ENCODE peak calls at places on chromosomes 16 and 17, in four cellular contexts. Y is IMR-90, F is heart right ventricle, T is H1. H is an unnamed sample.

GRCh38 chr16:46814790-46815189 is 16.2 kb downstream of the C16orf87 start:
- DNase-seq in T (no peak), F (no peak), Y (no peak), H (no peak)

GRCh38 chr17:17269926-17270773 is 10.9 kb downstream of the COPS3 start:
- DNase-seq in Y (no peak), F (no peak), T (peak; percentile 57), H (no peak)

GRCh38 chr16:69166221-69166833 is 20.6 kb upstream of the SNTB2 start:
- DNase-seq in Y (peak; percentile 82), T (no peak), F (no peak), H (peak; percentile 29)

GRCh38 chr16:21324267-21324666 is 46.2 kb upstream of the CRYM start:
- DNase-seq in F (no peak), T (no peak), Y (no peak), H (no peak)

GRCh38 chr17:67491009-67491677 is 114.1 kb downstream of the PITPNC1 start:
- DNase-seq in F (peak; percentile 88), Y (peak; percentile 98), T (peak; percentile 62), H (peak; percentile 93)

GRCh38 chr16:15055141-15056053 is 477 bp downstream of the NTAN1 start:
- DNase-seq in F (peak; percentile 54), Y (peak; percentile 23), T (peak; percentile 85), H (no peak)

GRCh38 chr17:45096141-45096540 is 35.0 kb downstream of the NMT1 start:
- DNase-seq in T (no peak), F (no peak), Y (peak; percentile 39), H (no peak)

GRCh38 chr17:79909121-79909520 is 69.9 kb upstream of the CBX4 start:
- DNase-seq in Y (no peak), T (no peak), F (no peak), H (no peak)

GRCh38 chr16:71746442-71747046 is 22.0 kb upstream of the PHLPP2 start:
- DNase-seq in T (no peak), Y (peak; percentile 52), F (no peak), H (no peak)

GRCh38 chr16:70638814-70639792 is 7.3 kb upstream of the IL34 start:
- DNase-seq in F (no peak), Y (peak; percentile 87), T (no peak), H (peak; percentile 54)

GRCh38 chr16:26995522-26995921 is 71.2 kb upstream of the C16orf82 start:
- DNase-seq in T (no peak), Y (no peak), F (no peak), H (no peak)

GRCh38 chr17:45050680-45051059 is 762 bp downstream of the DCAKD start:
- DNase-seq in Y (peak; percentile 28), F (no peak), T (no peak), H (no peak)

GRCh38 chr17:12395733-12396354 is 269.8 kb upstream of the MYOCD start:
- DNase-seq in T (peak; percentile 68), Y (no peak), F (no peak), H (no peak)

GRCh38 chr17:22268912-22269220 is 576.5 kb downstream of the KCNJ18 start:
- DNase-seq in T (no peak), Y (no peak), F (no peak), H (no peak)

GRCh38 chr17:8469964-8470363 is 34.3 kb downstream of the NDEL1 start:
- DNase-seq in F (no peak), Y (no peak), T (no peak), H (no peak)

GRCh38 chr17:7932483-7932891 is 481 bp downstream of the CNTROB start:
- DNase-seq in Y (peak; percentile 21), T (peak; percentile 58), F (no peak), H (no peak)

GRCh38 chr17:41717408-41718286 is 5.5 kb downstream of the GAST start:
- DNase-seq in T (no peak), Y (peak; percentile 33), F (no peak), H (no peak)

GRCh38 chr17:37182786-37183185 is 193.0 kb upstream of the C17orf78 start:
- DNase-seq in T (no peak), F (no peak), Y (peak; percentile 15), H (no peak)

GRCh38 chr16:86044241-86044671 is 145.3 kb downstream of the IRF8 start:
- DNase-seq in Y (peak; percentile 64), T (peak; percentile 93), F (no peak), H (peak; percentile 23)

GRCh38 chr17:76868669-76869208 is 535 bp downstream of the MGAT5B start:
- DNase-seq in Y (no peak), T (peak; percentile 70), F (no peak), H (no peak)

GRCh38 chr16:35184356-35184870 is 1725.0 kb downstream of the TP53TG3F start:
- DNase-seq in Y (no peak), F (no peak), T (no peak), H (no peak)

GRCh38 chr16:35182943-35183550 is 1723.6 kb downstream of the TP53TG3F start:
- DNase-seq in T (no peak), F (no peak), Y (no peak), H (no peak)

GRCh38 chr16:35182043-35182677 is 1722.7 kb downstream of the TP53TG3F start:
- DNase-seq in T (no peak), Y (no peak), F (no peak), H (no peak)

GRCh38 chr16:35180970-35181369 is 1721.6 kb downstream of the TP53TG3F start:
- DNase-seq in Y (no peak), T (no peak), F (no peak), H (no peak)

GRCh38 chr16:35181422-35182030 is 1722.1 kb downstream of the TP53TG3F start:
- DNase-seq in F (no peak), T (no peak), Y (no peak), H (no peak)
- H3K9me3 ChIP-seq in F (no peaks in the 10 kb centered on the region), T (peaks cover 82% of the 10 kb centered on the region), Y (peaks cover 33% of the 10 kb centered on the region), H (peaks cover 62% of the 10 kb centered on the region)

GRCh38 chr16:78235168-78235800 is 135.8 kb downstream of the WWOX start:
- DNase-seq in T (peak; percentile 91), F (peak; percentile 64), Y (peak; percentile 57), H (peak; percentile 27)
- H3K27me3 ChIP-seq in T (no peaks in the 10 kb centered on the region), F (no peaks in the 10 kb centered on the region), Y (no peaks in the 10 kb centered on the region), H (no peaks in the 10 kb centered on the region)

GRCh38 chr16:87086156-87086555 is 231.0 kb downstream of the C16orf95 start:
- DNase-seq in Y (peak; percentile 67), F (no peak), T (no peak), H (no peak)

GRCh38 chr16:87080571-87081167 is 236.5 kb downstream of the C16orf95 start:
- DNase-seq in Y (no peak), F (no peak), T (no peak), H (no peak)

GRCh38 chr16:87086575-87086974 is 230.6 kb downstream of the C16orf95 start:
- DNase-seq in F (no peak), Y (peak; percentile 54), T (no peak), H (no peak)

GRCh38 chr16:87085441-87085840 is 231.8 kb downstream of the C16orf95 start:
- DNase-seq in Y (no peak), T (no peak), F (no peak), H (no peak)
- H3K9me3 ChIP-seq in Y (peaks cover 20% of the 10 kb centered on the region), T (peaks cover 19% of the 10 kb centered on the region), F (no peaks in the 10 kb centered on the region), H (peaks cover 10% of the 10 kb centered on the region)

DNA sequence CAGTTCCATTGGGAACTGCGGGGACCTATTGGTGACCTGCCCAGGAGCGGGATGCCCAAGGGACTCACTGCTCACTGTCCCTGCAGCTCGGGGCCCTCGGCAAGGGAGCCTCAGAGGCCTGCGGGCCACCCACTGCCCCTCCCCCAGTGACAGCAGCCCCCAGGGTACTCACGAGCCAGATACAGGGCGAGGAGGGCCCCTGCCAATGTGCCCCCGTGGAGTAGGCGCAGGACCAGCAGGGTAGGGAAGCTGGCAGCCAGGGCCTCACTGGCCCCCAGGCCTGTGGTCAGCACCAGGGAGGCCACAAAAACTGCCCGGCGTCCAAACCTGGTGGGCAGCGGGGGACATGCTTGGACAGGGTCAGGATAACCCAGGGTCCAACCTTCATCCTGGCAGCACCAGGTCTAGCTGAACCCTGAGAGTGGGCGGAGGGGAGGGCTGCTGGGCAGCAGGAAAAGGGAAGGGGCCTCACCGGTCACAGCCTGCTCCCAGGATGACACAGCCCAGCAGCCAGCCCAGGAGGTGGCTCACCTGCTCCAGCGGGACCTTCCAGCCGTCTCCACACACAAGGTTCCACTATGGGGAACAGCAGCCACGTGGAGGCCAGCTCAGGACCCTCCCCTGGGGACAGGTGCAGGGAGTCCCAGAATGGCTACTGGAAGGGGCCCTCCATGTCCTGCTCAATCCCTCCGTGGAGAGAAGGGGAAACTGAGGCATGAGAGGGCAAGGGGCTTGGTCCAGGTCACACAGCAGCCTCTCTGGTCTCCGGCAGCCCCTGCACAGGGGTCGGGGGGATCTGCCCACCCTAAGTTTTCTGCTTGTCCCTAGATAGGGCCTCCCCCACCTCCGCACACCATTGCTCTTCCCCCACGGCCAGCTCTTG is 855 bp downstream of the SLC22A31 start:
- DNase-seq in F (no peak), Y (no peak), T (no peak), H (no peak)
- H3K27me3 ChIP-seq in F (peaks cover 63% of the 10 kb centered on the region), Y (peaks cover 37% of the 10 kb centered on the region), T (peaks cover 11% of the 10 kb centered on the region), H (peaks cover 51% of the 10 kb centered on the region)

GRCh38 chr16:12627394-12627793 is 176.3 kb downstream of the CPPED1 start:
- DNase-seq in F (no peak), Y (no peak), T (no peak), H (no peak)
- H3K9me3 ChIP-seq in F (no peaks in the 10 kb centered on the region), Y (peaks cover 2% of the 10 kb centered on the region), T (no peaks in the 10 kb centered on the region), H (peaks cover 27% of the 10 kb centered on the region)

GRCh38 chr16:49851468-49851787 is 4.5 kb downstream of the ZNF423 start:
- DNase-seq in Y (no peak), F (no peak), T (no peak), H (no peak)

GRCh38 chr16:49856741-49857330 is 924 bp upstream of the ZNF423 start:
- DNase-seq in T (peak; percentile 85), F (peak; percentile 87), Y (peak; percentile 55), H (peak; percentile 6)

GRCh38 chr16:49855822-49856740 is at the start of gene ZNF423:
- DNase-seq in Y (no peak), F (no peak), T (no peak), H (no peak)

GRCh38 chr16:49855280-49855821 is 561 bp downstream of the ZNF423 start:
- DNase-seq in F (peak; percentile 90), Y (peak; percentile 31), T (peak; percentile 86), H (peak; percentile 4)

GRCh38 chr16:49854227-49855203 is 1.4 kb downstream of the ZNF423 start:
- DNase-seq in Y (no peak), F (no peak), T (no peak), H (no peak)
- H3K27me3 ChIP-seq in Y (peaks cover 68% of the 10 kb centered on the region), F (no peaks in the 10 kb centered on the region), T (no peaks in the 10 kb centered on the region), H (peaks cover 51% of the 10 kb centered on the region)

GRCh38 chr16:65771707-65772106 is 594.8 kb upstream of the CDH5 start:
- DNase-seq in T (no peak), F (no peak), Y (no peak), H (no peak)

GRCh38 chr16:65770752-65771151 is 595.7 kb upstream of the CDH5 start:
- DNase-seq in T (no peak), Y (no peak), F (no peak), H (no peak)

GRCh38 chr16:65772134-65772732 is 594.3 kb upstream of the CDH5 start:
- DNase-seq in T (peak; percentile 46), Y (no peak), F (no peak), H (no peak)

GRCh38 chr16:65774350-65774749 is 592.1 kb upstream of the CDH5 start:
- DNase-seq in T (no peak), Y (no peak), F (no peak), H (no peak)

GRCh38 chr16:65773319-65773874 is 593.1 kb upstream of the CDH5 start:
- DNase-seq in T (peak; percentile 52), Y (no peak), F (no peak), H (no peak)
- H3K9me3 ChIP-seq in T (peaks cover 27% of the 10 kb centered on the region), Y (peaks cover 14% of the 10 kb centered on the region), F (no peaks in the 10 kb centered on the region), H (peaks cover 3% of the 10 kb centered on the region)